ENCODE peak calls at places on chromosomes 1 and 21, in six cellular contexts. M is mammary epithelial cell, N is tibial nerve, B is psoas muscle, F is vagina, L is stomach. Y is an unnamed sample.

GRCh38 chr1:16177306-16177705 is 21.4 kb upstream of the EPHA2 start:
- DNase-seq in B (no peak), N (no peak), L (no peak), M (no peak), F (no peak), Y (no peak)

GRCh38 chr1:32874860-32875793 is 4.4 kb upstream of the FNDC5 start:
- DNase-seq in L (no peak), B (no peak), M (peak; percentile 21), N (no peak), F (no peak), Y (no peak)

GRCh38 chr21:18951291-18952038 is 547.9 kb upstream of the TMPRSS15 start:
- DNase-seq in B (no peak), N (no peak), F (no peak), M (no peak), L (no peak), Y (no peak)

GRCh38 chr1:94020764-94021579 is 100.0 kb downstream of the ABCA4 start:
- DNase-seq in B (no peak), F (no peak), L (no peak), N (no peak), M (peak; percentile 70), Y (no peak)

GRCh38 chr1:211951856-211952255 is 83.5 kb downstream of the INTS7 start:
- DNase-seq in N (no peak), F (no peak), M (peak; percentile 95), B (no peak), L (no peak), Y (no peak)

GRCh38 chr1:12244078-12244477 is 14.2 kb downstream of the VPS13D start:
- DNase-seq in F (no peak), N (no peak), L (no peak), M (no peak), B (no peak), Y (no peak)

GRCh38 chr1:180632326-180633088 is 685 bp downstream of the XPR1 start:
- DNase-seq in F (no peak), B (peak; percentile 83), L (peak; percentile 60), N (peak; percentile 46), M (no peak), Y (peak; percentile 76)

GRCh38 chr1:71737768-71738167 is 544.6 kb downstream of the NEGR1 start:
- DNase-seq in L (no peak), B (no peak), M (no peak), N (no peak), F (no peak), Y (no peak)

GRCh38 chr1:43834280-43835140 is 99.1 kb upstream of the ARTN start:
- DNase-seq in L (no peak), M (peak; percentile 81), B (no peak), N (peak; percentile 20), F (no peak), Y (peak; percentile 61)

GRCh38 chr1:171742577-171742922 is 685 bp upstream of the VAMP4 start:
- DNase-seq in L (peak; percentile 32), B (peak; percentile 69), N (peak; percentile 65), F (no peak), M (peak; percentile 57), Y (no peak)

GRCh38 chr1:226697151-226697575 is 41.9 kb downstream of the ITPKB start:
- DNase-seq in N (no peak), L (no peak), B (no peak), M (peak; percentile 92), F (no peak), Y (no peak)

GRCh38 chr1:21384620-21385019 is 55.3 kb upstream of the NBPF3 start:
- DNase-seq in B (no peak), N (no peak), L (no peak), F (no peak), M (no peak), Y (peak; percentile 81)

GRCh38 chr1:91591175-91591968 is 90.7 kb downstream of the CDC7 start:
- DNase-seq in N (no peak), B (no peak), F (peak; percentile 62), L (no peak), M (no peak), Y (no peak)

GRCh38 chr1:62905309-62905708 is 121.4 kb downstream of the ATG4C start:
- DNase-seq in F (no peak), N (no peak), B (no peak), L (no peak), M (no peak), Y (no peak)

GRCh38 chr1:200245492-200245891 is 164.3 kb downstream of the ZNF281 start:
- DNase-seq in M (peak; percentile 64), B (no peak), N (no peak), F (no peak), L (no peak), Y (no peak)

GRCh38 chr1:51417496-51418383 is 87.4 kb upstream of the TTC39A start:
- DNase-seq in L (no peak), F (no peak), B (no peak), M (no peak), N (no peak), Y (no peak)

GRCh38 chr1:107147813-107148212 is 7.0 kb downstream of the NTNG1 start:
- DNase-seq in F (no peak), B (no peak), M (no peak), L (no peak), N (no peak), Y (no peak)

GRCh38 chr1:56547977-56548376 is 31.4 kb downstream of the PLPP3 start:
- DNase-seq in L (peak; percentile 38), M (no peak), B (peak; percentile 84), N (peak; percentile 44), F (no peak), Y (no peak)

GRCh38 chr1:172658871-172659453 is at the start of gene FASLG:
- DNase-seq in F (no peak), N (no peak), B (no peak), L (no peak), M (no peak), Y (no peak)

GRCh38 chr1:247118946-247119446 is 14.8 kb upstream of the ZNF669 start:
- DNase-seq in B (no peak), F (no peak), L (no peak), N (no peak), M (no peak), Y (no peak)

GRCh38 chr21:15124731-15125130 is 59.9 kb upstream of the NRIP1 start:
- DNase-seq in M (no peak), N (no peak), B (no peak), L (no peak), F (no peak), Y (no peak)

GRCh38 chr1:222904451-222904850 is 89.6 kb downstream of the DISP1 start:
- DNase-seq in N (no peak), F (no peak), B (no peak), L (no peak), M (no peak), Y (no peak)

GRCh38 chr1:40743860-40744259 is 39.7 kb upstream of the KCNQ4 start:
- DNase-seq in B (no peak), N (no peak), M (no peak), L (no peak), F (no peak), Y (no peak)

GRCh38 chr1:185610954-185611353 is 123.2 kb upstream of the HMCN1 start:
- DNase-seq in M (no peak), B (no peak), N (no peak), L (no peak), F (no peak), Y (no peak)
- H3K4me1 ChIP-seq in M (no peaks in the 10 kb centered on the region), B (no peaks in the 10 kb centered on the region), N (no peaks in the 10 kb centered on the region), L (no peaks in the 10 kb centered on the region), F (no peaks in the 10 kb centered on the region), Y (no peaks in the 10 kb centered on the region)

DNA sequence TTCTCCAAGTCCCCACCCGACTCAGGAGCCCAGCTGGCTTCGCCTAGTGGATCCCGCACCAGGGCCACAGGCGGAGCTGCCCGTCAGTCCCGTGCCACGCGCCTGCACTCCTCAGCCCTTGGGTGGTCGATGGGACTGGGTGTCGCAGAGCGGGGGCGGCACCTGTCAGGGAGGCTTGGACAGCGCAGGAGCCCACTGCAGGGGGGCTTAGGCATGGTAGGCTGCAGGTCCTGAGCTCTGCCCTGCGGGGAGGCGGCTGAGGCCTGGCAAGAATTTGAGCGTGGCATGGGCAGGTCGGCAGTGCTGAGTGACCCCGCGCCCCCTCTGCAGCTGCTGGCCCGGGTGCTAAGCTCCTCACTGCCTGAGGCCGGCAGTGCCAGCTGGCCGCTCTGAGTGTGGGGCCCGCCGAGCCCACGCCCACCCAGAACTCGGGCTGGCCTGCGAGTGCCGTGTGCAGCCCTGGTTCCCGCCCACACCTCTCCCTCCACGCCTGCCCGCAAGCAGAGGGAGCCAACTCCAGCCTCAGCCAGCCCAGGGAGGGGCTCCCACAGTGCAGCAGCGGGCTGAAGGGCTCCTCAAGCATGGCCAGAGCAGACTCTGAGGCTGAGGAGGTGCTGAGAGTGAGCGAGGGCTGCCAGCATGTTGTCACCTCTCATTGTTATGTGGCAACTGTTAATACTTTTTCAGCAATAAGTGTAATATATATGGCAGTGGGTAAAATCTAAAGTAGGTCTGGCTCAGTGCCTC is 548.4 kb upstream of the BRINP3 start:
- DNase-seq in N (no peak), L (no peak), M (no peak), F (no peak), B (peak; percentile 46), Y (no peak)
- H3K4me1 ChIP-seq in N (no peaks in the 10 kb centered on the region), L (no peaks in the 10 kb centered on the region), M (no peaks in the 10 kb centered on the region), F (no peaks in the 10 kb centered on the region), B (no peaks in the 10 kb centered on the region), Y (no peaks in the 10 kb centered on the region)

GRCh38 chr1:48047116-48047515 is 49.9 kb upstream of the TRABD2B start:
- DNase-seq in L (no peak), F (no peak), B (no peak), N (no peak), M (no peak), Y (no peak)
- H3K4me1 ChIP-seq in L (no peaks in the 10 kb centered on the region), F (no peaks in the 10 kb centered on the region), B (no peaks in the 10 kb centered on the region), N (no peaks in the 10 kb centered on the region), M (peaks cover 56% of the 10 kb centered on the region), Y (no peaks in the 10 kb centered on the region)

GRCh38 chr1:217273866-217274265 is 357.0 kb downstream of the GPATCH2 start:
- DNase-seq in N (no peak), L (no peak), B (no peak), F (no peak), M (no peak), Y (no peak)
- H3K4me1 ChIP-seq in N (no peaks in the 10 kb centered on the region), L (no peaks in the 10 kb centered on the region), B (no peaks in the 10 kb centered on the region), F (no peaks in the 10 kb centered on the region), M (peaks cover 23% of the 10 kb centered on the region), Y (no peaks in the 10 kb centered on the region)

DNA sequence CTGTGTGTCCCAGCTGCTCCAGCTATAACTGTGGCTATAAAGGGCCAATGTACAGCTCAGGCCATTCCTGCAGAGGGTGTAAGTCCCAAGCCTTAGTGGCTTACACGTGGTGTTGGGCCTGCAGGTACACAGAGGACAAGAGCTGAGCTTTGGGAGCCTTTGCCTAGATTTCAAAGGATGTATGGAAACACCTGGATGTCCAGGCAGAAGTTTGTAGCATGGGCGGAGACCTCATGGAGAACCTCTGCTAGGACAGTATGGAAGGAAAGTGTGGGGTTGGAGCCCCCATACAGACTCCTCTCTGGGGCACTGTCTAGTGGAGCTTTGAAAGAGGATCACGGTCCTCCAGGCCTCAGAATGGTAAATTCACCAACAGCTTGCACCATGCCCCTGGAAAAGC is 113.9 kb downstream of the RGS21 start:
- DNase-seq in B (no peak), M (no peak), L (no peak), N (no peak), F (no peak), Y (no peak)
- H3K4me1 ChIP-seq in B (no peaks in the 10 kb centered on the region), M (no peaks in the 10 kb centered on the region), L (no peaks in the 10 kb centered on the region), N (no peaks in the 10 kb centered on the region), F (no peaks in the 10 kb centered on the region), Y (no peaks in the 10 kb centered on the region)

DNA sequence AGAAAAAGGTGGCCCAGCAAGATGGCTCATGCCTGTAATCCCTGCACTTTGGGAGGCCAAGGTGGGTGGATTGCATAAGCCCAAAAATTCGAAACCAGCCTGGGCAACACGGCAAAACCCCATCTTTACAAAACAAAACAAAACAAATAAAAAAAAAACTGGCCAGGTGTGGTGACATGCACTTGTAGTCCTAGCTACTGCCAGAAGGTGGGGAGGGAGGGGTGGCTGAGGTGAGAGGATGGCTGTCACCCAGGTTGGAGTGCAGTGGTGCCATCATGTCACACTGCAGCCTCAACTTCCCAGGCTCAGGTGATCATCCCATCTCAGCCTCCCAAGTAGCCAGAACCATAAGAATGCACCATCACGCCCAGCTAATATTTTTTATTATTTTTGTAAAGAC is 22.8 kb downstream of the RERE start:
- DNase-seq in B (no peak), N (no peak), F (no peak), L (no peak), M (no peak), Y (no peak)
- H3K4me1 ChIP-seq in B (peaks cover 21% of the 10 kb centered on the region), N (no peaks in the 10 kb centered on the region), F (no peaks in the 10 kb centered on the region), L (no peaks in the 10 kb centered on the region), M (peaks cover 12% of the 10 kb centered on the region), Y (peaks cover 13% of the 10 kb centered on the region)

Y was measured in lower lobe of right lung.